ENCODE peak calls at places on chromosomes 3 and 15, in five cellular contexts. Q, B, U, G and Z are unnamed samples.

GRCh38 chr15:36029606-36030005 is 483.6 kb upstream of the DPH6 start:
- DNase-seq in U (no peak), Q (peak), B (no peak), G (no peak), Z (peak)

GRCh38 chr3:154018100-154018696 is 103.0 kb upstream of the ARHGEF26 start:
- DNase-seq in B (no peak), G (no peak), U (no peak), Q (peak), Z (no peak)

GRCh38 chr15:63381301-63382192 is at the start of gene CA12:
- DNase-seq in Q (peak), B (peak), U (no peak), G (no peak), Z (no peak)

GRCh38 chr15:69727257-69727924 is 274.8 kb downstream of the RPLP1 start:
- DNase-seq in Q (no peak), G (no peak), B (no peak), U (no peak), Z (no peak)

GRCh38 chr3:42043116-42043796 is 47.9 kb upstream of the TRAK1 start:
- DNase-seq in B (no peak), Q (peak), U (no peak), G (peak), Z (no peak)

GRCh38 chr15:69034352-69034751 is 19.9 kb downstream of the NOX5 start:
- DNase-seq in Q (peak), U (no peak), B (no peak), G (peak), Z (peak)

GRCh38 chr3:133505813-133506212 is 67.7 kb upstream of the CDV3 start:
- DNase-seq in Q (no peak), G (no peak), U (no peak), B (no peak), Z (no peak)

GRCh38 chr3:143676021-143676420 is 172.2 kb downstream of the SLC9A9 start:
- DNase-seq in B (no peak), U (no peak), Q (no peak), G (no peak), Z (no peak)

GRCh38 chr15:38563723-38564519 is 693 bp downstream of the RASGRP1 start:
- DNase-seq in U (peak), Q (peak), B (peak), G (no peak), Z (no peak)

GRCh38 chr3:70312336-70312735 is at the start of gene MDFIC2:
- DNase-seq in B (no peak), U (no peak), Q (no peak), G (no peak), Z (no peak)

GRCh38 chr15:87582169-87582568 is 674.4 kb downstream of the NTRK3 start:
- DNase-seq in Q (peak), G (no peak), U (no peak), B (no peak), Z (no peak)

GRCh38 chr3:25266677-25267076 is 161.4 kb upstream of the RARB start:
- DNase-seq in G (no peak), Q (no peak), B (no peak), U (no peak), Z (no peak)

GRCh38 chr3:158762701-158763100 is 30.4 kb upstream of the RARRES1 start:
- DNase-seq in Q (peak), B (no peak), G (no peak), U (no peak), Z (no peak)

GRCh38 chr15:38411902-38412301 is 42.0 kb upstream of the FAM98B start:
- DNase-seq in G (no peak), Q (no peak), B (no peak), U (no peak), Z (no peak)

GRCh38 chr3:8554725-8555621 is 53.4 kb downstream of the LMCD1 start:
- DNase-seq in U (peak), B (peak), G (peak), Q (peak), Z (peak)

GRCh38 chr3:39284457-39284881 is 4.6 kb upstream of the CX3CR1 start:
- DNase-seq in B (no peak), U (no peak), G (no peak), Q (peak), Z (no peak)

GRCh38 chr15:66775127-66776105 is 73.4 kb downstream of the SMAD6 start:
- DNase-seq in U (no peak), B (peak), Q (no peak), G (no peak), Z (no peak)

GRCh38 chr15:83657549-83657948 is 3.6 kb downstream of the ADAMTSL3 start:
- DNase-seq in U (no peak), Q (no peak), G (no peak), B (no peak), Z (no peak)

GRCh38 chr3:76646921-76647562 is 392.9 kb upstream of the ROBO2 start:
- DNase-seq in G (no peak), U (no peak), Q (no peak), B (no peak), Z (no peak)

GRCh38 chr3:135018171-135018923 is 223.3 kb downstream of the EPHB1 start:
- DNase-seq in U (no peak), G (no peak), B (no peak), Q (no peak), Z (no peak)

GRCh38 chr3:39705351-39705900 is 104.0 kb upstream of the MYRIP start:
- DNase-seq in G (no peak), Q (peak), B (no peak), U (no peak), Z (peak)

GRCh38 chr3:197216169-197216860 is 82.1 kb downstream of the DLG1 start:
- DNase-seq in U (no peak), Q (peak), B (no peak), G (no peak), Z (peak)

GRCh38 chr3:122912772-122913538 is 114.6 kb downstream of the SEMA5B start:
- DNase-seq in Q (no peak), U (no peak), G (no peak), B (no peak), Z (no peak)

GRCh38 chr3:57999423-58000115 is 8.7 kb upstream of the FLNB start:
- DNase-seq in B (no peak), G (no peak), U (no peak), Q (peak), Z (no peak)

GRCh38 chr3:53531749-53532148 is 37.3 kb downstream of the CACNA1D start:
- DNase-seq in B (no peak), U (no peak), Q (no peak), G (no peak), Z (no peak)

GRCh38 chr3:171428892-171429291 is 31.3 kb downstream of the TNIK start:
- DNase-seq in B (no peak), U (no peak), G (no peak), Q (no peak), Z (no peak)

GRCh38 chr3:174219738-174220137 is 639.4 kb upstream of the NAALADL2 start:
- DNase-seq in G (no peak), U (no peak), Q (no peak), B (no peak), Z (no peak)

GRCh38 chr3:1394188-1394587 is 301.4 kb downstream of the CNTN6 start:
- DNase-seq in G (no peak), Q (no peak), U (no peak), B (no peak), Z (no peak)

GRCh38 chr3:12370758-12371157 is 81.9 kb downstream of the PPARG start:
- DNase-seq in Q (peak), G (no peak), U (no peak), B (no peak), Z (no peak)

GRCh38 chr15:56804908-56805307 is 71.6 kb upstream of the ZNF280D start:
- DNase-seq in G (no peak), Q (peak), U (no peak), B (no peak), Z (no peak)

GRCh38 chr15:40845511-40846284 is 1.9 kb downstream of the SPINT1 start:
- DNase-seq in Q (no peak), B (no peak), G (peak), U (peak), Z (no peak)

DNA sequence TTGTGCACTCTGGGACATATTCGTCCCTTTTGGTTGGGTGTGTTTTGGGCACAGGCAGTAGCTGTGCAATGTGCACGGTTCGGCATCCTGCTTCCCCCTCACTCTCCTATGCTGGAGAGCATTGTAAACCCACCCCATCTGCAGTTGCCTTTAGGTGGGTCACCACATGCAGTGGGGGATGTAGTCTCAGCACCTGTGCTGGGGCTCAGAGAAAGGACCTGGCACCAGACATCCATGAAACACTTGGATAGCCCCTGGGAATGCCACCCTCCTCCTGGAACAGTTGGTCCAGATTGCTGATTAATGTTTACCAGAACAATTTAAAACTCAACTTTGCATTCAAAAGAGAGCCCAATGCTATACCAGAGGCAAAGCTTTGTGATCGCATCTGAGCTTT is 123.9 kb upstream of the MEF2A start:
- DNase-seq in G (no peak), Q (no peak), U (peak), B (peak), Z (no peak)
- H3K4me3 ChIP-seq in G (no peak), Q (no peak), U (no peak), B (no peak), Z (peak)

GRCh38 chr3:15983693-15984092 is 185.9 kb upstream of the ANKRD28 start:
- DNase-seq in B (no peak), Q (no peak), G (no peak), U (no peak), Z (no peak)
- H3K4me3 ChIP-seq in B (no peak), Q (no peak), G (no peak), U (no peak), Z (peak)

GRCh38 chr3:195445885-195446284 is 3.1 kb upstream of the ACAP2 start:
- DNase-seq in B (no peak), G (no peak), Q (no peak), U (no peak), Z (no peak)

GRCh38 chr3:195441971-195442572 is 748 bp downstream of the ACAP2 start:
- DNase-seq in B (peak), U (peak), G (no peak), Q (peak), Z (no peak)

GRCh38 chr3:195441476-195441970 is 1.3 kb downstream of the ACAP2 start:
- DNase-seq in Q (no peak), G (no peak), U (no peak), B (no peak), Z (no peak)

GRCh38 chr3:195442573-195443390 is at the start of gene ACAP2:
- DNase-seq in Q (peak), B (peak), U (peak), G (peak), Z (peak)

DNA sequence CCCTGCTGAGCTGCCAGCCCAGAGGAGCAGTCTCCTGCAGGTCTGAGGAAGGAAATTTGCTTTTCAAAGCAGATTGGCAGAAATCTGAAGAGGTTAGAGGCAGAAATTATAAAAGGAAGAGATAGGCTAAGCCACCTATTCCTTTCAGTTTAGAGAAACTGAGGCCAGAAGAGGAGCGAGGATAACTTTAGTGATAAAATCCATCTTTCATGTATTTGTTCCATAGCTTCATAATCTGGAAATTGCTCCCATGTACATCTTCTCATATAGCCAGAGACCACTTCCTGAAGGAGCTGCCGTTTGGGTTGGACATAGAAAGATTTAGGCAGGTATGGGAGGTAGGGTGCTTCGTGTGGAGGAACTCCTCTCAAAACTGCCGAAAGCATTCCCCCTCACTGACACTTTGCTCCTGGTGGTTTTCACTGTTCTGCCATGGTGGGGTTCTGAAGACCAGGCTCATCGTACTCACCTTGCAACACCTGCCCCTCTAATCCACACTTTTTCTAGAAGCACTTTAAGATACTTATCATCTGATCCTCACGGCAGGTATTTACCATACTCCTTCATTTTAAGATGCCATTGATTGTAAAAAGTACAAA is 670 bp upstream of the ACAP2 start:
- DNase-seq in Q (no peak), B (no peak), G (no peak), U (no peak), Z (no peak)
- H3K4me3 ChIP-seq in Q (peak), B (peak), G (peak), U (no peak), Z (peak)

GRCh38 chr3:30286811-30287210 is 319.6 kb upstream of the TGFBR2 start:
- DNase-seq in U (no peak), Q (peak), G (no peak), B (no peak), Z (no peak)
- H3K4me3 ChIP-seq in U (no peak), Q (no peak), G (no peak), B (no peak), Z (no peak)

DNA sequence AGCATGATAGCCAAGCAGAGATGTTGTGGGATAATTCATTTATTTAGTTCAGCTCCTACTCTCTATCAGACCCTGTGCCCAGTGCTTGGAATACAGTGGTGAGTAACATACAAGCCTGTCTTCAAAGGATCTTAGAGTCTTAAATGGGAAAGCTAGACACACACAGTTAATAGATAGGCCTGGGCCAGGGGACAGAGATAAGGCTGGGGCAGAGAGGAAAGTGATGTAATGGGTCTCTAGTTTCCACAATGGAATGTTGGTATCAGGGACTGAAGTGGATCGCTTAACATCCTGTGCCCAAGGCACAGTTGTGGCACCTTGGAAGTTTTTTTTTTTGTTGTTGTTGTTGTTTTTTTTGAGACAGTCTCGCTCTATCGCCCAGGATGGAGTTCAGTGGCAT is 79.9 kb upstream of the POLG start:
- DNase-seq in Q (no peak), U (no peak), G (no peak), B (no peak), Z (no peak)
- H3K4me3 ChIP-seq in Q (no peak), U (no peak), G (no peak), B (no peak), Z (no peak)

DNA sequence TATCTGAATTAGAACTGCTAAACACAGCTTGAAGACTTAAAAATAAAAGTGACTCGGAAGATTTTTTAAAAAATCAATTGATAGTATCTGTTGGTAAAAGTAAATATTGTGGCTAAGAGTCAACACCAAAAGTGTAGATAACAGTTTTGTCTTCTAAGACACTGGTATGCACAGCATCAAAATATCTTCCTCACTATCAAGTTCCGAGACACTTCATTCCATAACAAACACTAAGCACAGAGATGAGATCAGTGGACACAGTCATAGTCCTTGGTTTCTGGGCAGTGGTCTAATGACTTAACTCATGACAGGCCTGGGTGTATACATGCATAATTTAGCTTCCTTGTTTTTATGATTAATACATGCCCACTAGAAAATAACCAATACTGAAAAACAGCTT is 63.2 kb downstream of the PXYLP1 start:
- DNase-seq in G (peak), B (no peak), U (no peak), Q (peak), Z (peak)
- H3K4me3 ChIP-seq in G (no peak), B (peak), U (no peak), Q (peak), Z (no peak)

GRCh38 chr3:65854606-65855304 is 184.0 kb downstream of the MAGI1 start:
- DNase-seq in B (no peak), Q (no peak), G (no peak), U (peak), Z (no peak)

GRCh38 chr3:65858749-65859148 is 180.0 kb downstream of the MAGI1 start:
- DNase-seq in B (no peak), U (no peak), G (no peak), Q (no peak), Z (no peak)

GRCh38 chr3:65857327-65857726 is 181.4 kb downstream of the MAGI1 start:
- DNase-seq in B (no peak), Q (no peak), G (no peak), U (no peak), Z (no peak)

GRCh38 chr3:65856907-65857306 is 181.8 kb downstream of the MAGI1 start:
- DNase-seq in B (no peak), U (no peak), Q (no peak), G (no peak), Z (no peak)

GRCh38 chr3:65855370-65856100 is 183.2 kb downstream of the MAGI1 start:
- DNase-seq in G (no peak), U (no peak), Q (peak), B (no peak), Z (no peak)
- H3K4me3 ChIP-seq in G (no peak), U (no peak), Q (no peak), B (no peak), Z (no peak)

GRCh38 chr3:105365171-105365535 is 1.6 kb upstream of the ALCAM start:
- DNase-seq in B (no peak), Q (peak), G (no peak), U (no peak), Z (no peak)
- H3K4me3 ChIP-seq in B (no peak), Q (peak), G (peak), U (no peak), Z (peak)

GRCh38 chr15:78620839-78621421 is at the start of gene CHRNA3:
- DNase-seq in G (no peak), U (no peak), B (no peak), Q (no peak), Z (no peak)
- H3K4me3 ChIP-seq in G (peak), U (peak), B (peak), Q (no peak), Z (no peak)